ENCODE peak calls at places on chromosome 19, in ten cellular contexts. H is activated T-cell treated with anti-CD3 and anti-CD28 coated beads, Interleukin-2, amount 50 U/mL, for 1 hour; K is stimulated activated naive CD8-positive, alpha-beta T cell treated with anti-CD3 and anti-CD28 coated beads, Interleukin-15, Interleukin-2, amounts not matched to agents 100 U/mL and 50 U/mL, for 24 hours; A is Calu3; L is stimulated activated CD8-positive, alpha-beta memory T cell treated with anti-CD3 and anti-CD28 coated beads, Interleukin-2, amount 100 ng/mL, for 1 hour; S is right cardiac atrium; T is naive B cell; V is HEK293T; U is endothelial cell of umbilical vein; E is Peyer's patch. B is an unnamed sample.

GRCh38 chr19:32188921-32189320 is 156.5 kb upstream of the ZNF507 start:
- DNase-seq in K (no peak), T (no peak), S (no peak), A (no peak), L (no peak), V (no peak), H (no peak), U (no peak), E (no peak), B (no peak)

GRCh38 chr19:45515081-45515624 is 7.9 kb downstream of the VASP start:
- DNase-seq in U (no peak), S (peak), L (no peak), E (peak), A (no peak), K (peak), T (peak), V (no peak), H (no peak), B (no peak)

GRCh38 chr19:40530091-40530901 is 46.4 kb upstream of the SHKBP1 start:
- DNase-seq in S (no peak), E (no peak), H (peak), U (no peak), L (no peak), A (peak), T (no peak), K (peak), V (peak), B (no peak)

GRCh38 chr19:53980553-53981407 is 10.7 kb upstream of the CACNG6 start:
- DNase-seq in V (peak), K (no peak), U (peak), L (no peak), T (no peak), A (peak), E (no peak), H (no peak), S (peak), B (no peak)

GRCh38 chr19:4304509-4305252 is at the start of gene FSD1:
- DNase-seq in T (peak), S (no peak), V (peak), E (peak), A (peak), H (peak), L (peak), U (peak), K (peak), B (peak)

GRCh38 chr19:55095260-55096060 is 19.8 kb downstream of the EPS8L1 start:
- DNase-seq in E (no peak), A (no peak), H (no peak), K (no peak), L (no peak), S (no peak), T (no peak), U (no peak), V (peak), B (no peak)

GRCh38 chr19:41792513-41793413 is 3.6 kb upstream of the CEACAM3 start:
- DNase-seq in L (peak), E (peak), K (peak), S (peak), V (peak), U (peak), A (peak), H (peak), T (peak), B (no peak)

GRCh38 chr19:36225219-36225892 is 10.4 kb downstream of the ZNF146 start:
- DNase-seq in K (no peak), S (no peak), V (no peak), A (no peak), H (no peak), U (peak), T (no peak), E (no peak), L (no peak), B (no peak)

GRCh38 chr19:29029271-29029670 is 183.7 kb downstream of the UQCRFS1 start:
- DNase-seq in A (no peak), H (no peak), L (no peak), V (no peak), K (no peak), S (no peak), U (no peak), T (no peak), E (no peak), B (no peak)

GRCh38 chr19:30044273-30045259 is 102.5 kb downstream of the URI1 start:
- DNase-seq in A (no peak), S (no peak), E (no peak), K (no peak), U (no peak), L (no peak), T (no peak), H (no peak), V (no peak), B (no peak)

GRCh38 chr19:13044160-13044853 is 49.0 kb downstream of the NFIX start:
- DNase-seq in U (no peak), A (no peak), L (peak), V (no peak), T (no peak), K (peak), H (no peak), S (no peak), E (no peak), B (peak)

GRCh38 chr19:6806488-6806887 is 34.0 kb downstream of the VAV1 start:
- DNase-seq in L (no peak), K (no peak), U (no peak), S (no peak), A (peak), V (peak), E (no peak), H (no peak), T (no peak), B (no peak)

GRCh38 chr19:17842663-17843313 is 5.0 kb downstream of the JAK3 start:
- DNase-seq in A (no peak), T (no peak), H (no peak), E (no peak), U (no peak), V (no peak), L (no peak), S (no peak), K (no peak), B (no peak)

B was measured in COR-L47.